ENCODE peak calls at places on chromosomes 11 and 22, in four cellular contexts. J is stomach, G is upper lobe of left lung, E is HCT116. X is an unnamed sample.

GRCh38 chr11:120199613-120200012 is 11.2 kb upstream of the OAF start:
- DNase-seq in E (no peak), J (no peak), G (no peak), X (no peak)

GRCh38 chr22:37018815-37019308 is 385 bp downstream of the TST start:
- DNase-seq in E (no peak), G (peak; percentile 62), J (peak; percentile 67), X (peak; percentile 86)

GRCh38 chr11:1557904-1558831 is 13.9 kb downstream of the DUSP8 start:
- DNase-seq in E (no peak), G (peak; percentile 52), J (peak; percentile 52), X (peak; percentile 66)

GRCh38 chr11:699753-700152 is 4.1 kb downstream of the TMEM80 start:
- DNase-seq in G (no peak), E (no peak), J (no peak), X (no peak)

GRCh38 chr11:90391756-90392155 is 168.9 kb upstream of the CHORDC1 start:
- DNase-seq in E (no peak), G (no peak), J (no peak), X (no peak)

GRCh38 chr11:14358729-14359439 is at the start of gene RRAS2:
- DNase-seq in J (peak; percentile 77), E (peak; percentile 33), G (peak; percentile 71), X (peak; percentile 81)

GRCh38 chr11:134920851-134921608 is 509.0 kb upstream of the B3GAT1 start:
- DNase-seq in E (no peak), J (no peak), G (no peak), X (no peak)

GRCh38 chr11:64095286-64095825 is 59.6 kb downstream of the FLRT1 start:
- DNase-seq in J (no peak), G (no peak), E (no peak), X (no peak)

GRCh38 chr22:21730535-21731308 is 4.9 kb downstream of the YPEL1 start:
- DNase-seq in E (no peak), J (no peak), G (no peak), X (no peak)

GRCh38 chr11:70732493-70733206 is 334.3 kb downstream of the CTTN start:
- DNase-seq in E (peak; percentile 8), G (no peak), J (no peak), X (no peak)

GRCh38 chr11:108752297-108752751 is 87.5 kb downstream of the DDX10 start:
- DNase-seq in E (no peak), J (no peak), G (no peak), X (no peak)

GRCh38 chr11:85666687-85667086 is 1.8 kb upstream of the CREBZF start:
- DNase-seq in G (no peak), J (no peak), E (no peak), X (no peak)

GRCh38 chr11:8638300-8638699 is 44.2 kb downstream of the TRIM66 start:
- DNase-seq in E (no peak), J (no peak), G (no peak), X (no peak)

GRCh38 chr11:76166314-76166713 is 40.0 kb downstream of the WNT11 start:
- DNase-seq in G (no peak), J (no peak), E (no peak), X (no peak)

GRCh38 chr11:115760528-115760837 is 256.3 kb upstream of the CADM1 start:
- DNase-seq in E (no peak), J (no peak), G (no peak), X (no peak)

GRCh38 chr11:17812286-17813187 is 78.0 kb downstream of the KCNC1 start:
- DNase-seq in E (no peak), G (no peak), J (no peak), X (peak; percentile 26)

GRCh38 chr11:108498046-108498815 is at the start of gene POGLUT3:
- DNase-seq in G (peak; percentile 44), E (no peak), J (peak; percentile 61), X (peak; percentile 64)

GRCh38 chr11:32852142-32852541 is 22.4 kb downstream of the PRRG4 start:
- DNase-seq in J (no peak), E (no peak), G (peak; percentile 75), X (peak; percentile 52)

GRCh38 chr11:126475627-126475991 is 120.1 kb downstream of the ST3GAL4 start:
- DNase-seq in J (no peak), G (no peak), E (no peak), X (no peak)

GRCh38 chr22:30182833-30183232 is 63.7 kb downstream of the LIF start:
- DNase-seq in E (no peak), J (no peak), G (no peak), X (no peak)

GRCh38 chr11:70819022-70819421 is 420.7 kb downstream of the CTTN start:
- DNase-seq in G (no peak), J (no peak), E (no peak), X (no peak)

GRCh38 chr22:25553131-25553530 is 11.3 kb upstream of the GRK3 start:
- DNase-seq in E (no peak), G (no peak), J (no peak), X (no peak)

GRCh38 chr22:25874327-25874726 is 132.3 kb downstream of the MYO18B start:
- DNase-seq in J (no peak), E (no peak), G (no peak), X (no peak)

GRCh38 chr11:30811226-30811625 is 225.1 kb upstream of the MPPED2 start:
- DNase-seq in E (no peak), G (no peak), J (no peak), X (no peak)

GRCh38 chr22:47408409-47408808 is 646.0 kb downstream of the TBC1D22A start:
- DNase-seq in J (no peak), G (no peak), E (no peak), X (no peak)

GRCh38 chr11:33941637-33942160 is 49.8 kb upstream of the LMO2 start:
- DNase-seq in G (no peak), J (no peak), E (peak; percentile 18), X (no peak)
- TF ChIP-seq POLR2AphosphoS5 in G (no peak), J (no peak), E (no peak), X (no peak)

GRCh38 chr22:38184788-38185187 is 3.2 kb upstream of the PLA2G6 start:
- DNase-seq in J (no peak), G (no peak), E (no peak), X (no peak)

GRCh38 chr22:38189104-38189503 is 7.5 kb upstream of the PLA2G6 start:
- DNase-seq in G (no peak), E (no peak), J (no peak), X (no peak)

GRCh38 chr22:38186429-38186828 is 4.8 kb upstream of the PLA2G6 start:
- DNase-seq in J (no peak), E (no peak), G (no peak), X (no peak)

GRCh38 chr22:38190581-38190980 is 9.0 kb upstream of the PLA2G6 start:
- DNase-seq in G (no peak), E (no peak), J (no peak), X (no peak)

GRCh38 chr22:38187413-38188212 is 6.0 kb upstream of the PLA2G6 start:
- DNase-seq in G (peak; percentile 49), J (peak; percentile 66), E (no peak), X (no peak)
- TF ChIP-seq POLR2AphosphoS5 in G (peak; percentile 78), J (peak; percentile 22), E (no peak), X (no peak)

DNA sequence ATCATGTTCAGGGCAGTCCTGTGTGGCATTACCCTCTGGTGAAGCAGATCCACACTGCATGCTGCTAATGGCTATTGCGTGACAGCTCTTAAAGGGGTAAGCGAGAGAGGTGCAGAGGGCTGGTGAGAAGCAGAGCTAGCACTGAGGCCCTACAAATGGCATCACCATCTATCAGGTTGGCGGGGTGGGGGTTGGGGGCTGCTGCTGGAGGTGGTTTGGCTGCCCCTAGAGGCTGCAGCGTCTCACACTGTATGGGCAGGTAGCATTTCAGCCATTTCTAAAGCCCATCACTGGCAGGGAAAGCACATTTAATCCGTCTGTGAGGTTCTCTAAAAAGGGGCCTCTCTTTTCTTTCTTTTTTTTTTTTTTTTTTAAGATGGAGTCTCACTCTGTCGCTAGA is 16.8 kb upstream of the TMA7B start:
- DNase-seq in J (no peak), G (no peak), E (no peak), X (no peak)
- TF ChIP-seq POLR2AphosphoS5 in J (no peak), G (no peak), E (no peak), X (no peak)

GRCh38 chr22:27251563-27251962 is 550.0 kb downstream of the MN1 start:
- DNase-seq in E (no peak), J (no peak), G (no peak), X (no peak)

GRCh38 chr22:27252282-27253049 is 549.1 kb downstream of the MN1 start:
- DNase-seq in E (no peak), J (no peak), G (no peak), X (no peak)

GRCh38 chr22:27255580-27255979 is 546.0 kb downstream of the MN1 start:
- DNase-seq in J (no peak), E (no peak), G (no peak), X (no peak)

GRCh38 chr22:27253541-27253940 is 548.0 kb downstream of the MN1 start:
- DNase-seq in J (no peak), E (no peak), G (no peak), X (no peak)

GRCh38 chr22:27253108-27253507 is 548.4 kb downstream of the MN1 start:
- DNase-seq in J (no peak), E (no peak), G (no peak), X (no peak)
- TF ChIP-seq POLR2AphosphoS5 in J (no peak), E (no peak), G (no peak), X (no peak)

DNA sequence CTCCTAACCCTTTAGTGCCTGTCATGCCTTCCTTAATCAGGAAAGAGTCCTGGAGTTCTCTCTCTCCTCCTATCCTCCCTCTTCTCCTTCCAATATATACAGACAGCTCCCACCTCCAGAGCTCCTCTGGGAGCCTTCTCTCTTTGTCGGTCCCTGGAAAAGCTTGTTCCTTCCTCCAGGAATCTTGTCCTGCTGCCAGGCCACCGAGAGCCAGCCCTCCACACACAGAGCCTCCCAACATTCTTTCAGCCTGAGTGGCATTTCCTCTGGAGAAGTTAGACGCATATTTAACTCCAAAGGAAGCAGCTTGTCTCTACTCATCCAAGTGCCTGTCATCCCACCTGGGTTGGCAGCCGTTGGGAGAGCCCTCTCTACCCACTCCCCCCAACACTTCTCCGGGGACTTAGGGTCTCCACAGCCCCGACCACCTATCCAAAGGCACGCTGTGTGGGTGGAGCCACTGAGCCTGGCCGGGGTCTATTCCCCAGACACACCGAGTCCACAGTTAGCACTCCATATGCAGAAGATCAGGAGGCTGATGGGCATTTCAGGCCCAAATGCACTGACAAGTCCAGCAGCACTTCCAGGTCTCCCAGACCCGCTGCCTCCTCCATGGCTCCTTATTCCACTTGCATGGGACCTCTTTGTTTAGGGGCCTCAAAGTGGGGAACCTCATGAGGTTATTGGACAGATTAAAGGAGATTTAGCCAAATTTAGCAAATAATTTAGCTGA is 31.1 kb downstream of the DKK3 start:
- DNase-seq in J (peak; percentile 74), G (peak; percentile 42), E (peak; percentile 45), X (peak; percentile 63)
- TF ChIP-seq POLR2AphosphoS5 in J (no peak), G (peak; percentile 30), E (peak; percentile 27), X (no peak)

DNA sequence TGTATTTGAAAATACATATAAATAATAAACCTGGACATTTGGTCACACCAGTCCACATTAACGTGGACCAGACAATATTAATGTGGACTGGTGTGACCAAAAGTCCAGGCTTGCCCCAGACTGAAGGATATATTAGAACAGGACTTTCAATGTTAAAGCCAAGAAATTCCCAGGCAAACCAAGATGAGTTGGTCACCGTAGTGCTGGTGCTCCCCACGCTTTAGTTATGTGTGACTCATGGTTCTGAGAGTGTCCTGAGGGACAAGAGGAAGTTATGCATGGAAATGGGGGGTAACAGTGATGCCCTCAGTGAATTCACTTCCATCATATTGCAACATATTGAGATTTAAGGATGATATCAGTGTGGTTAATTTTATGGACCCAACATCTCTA is 31.4 kb downstream of the POU2AF1 start:
- DNase-seq in G (no peak), J (no peak), E (no peak), X (no peak)
- TF ChIP-seq POLR2AphosphoS5 in G (no peak), J (no peak), E (no peak), X (no peak)

X was measured in transverse colon.